ENCODE peak calls at places on chromosomes 4 and X, in ten cellular contexts. E is IMR-90, S is RWPE2, R is adrenal gland, A is tibial artery, D is esophagus squamous epithelium, J is OCI-LY7, W is fibroblast of mammary gland, K is HCT116, V is pancreas. N is an unnamed sample.

GRCh38 chr4:40507977-40508376 is 121.7 kb downstream of the RBM47 start:
- DNase-seq in A (no peak), E (no peak), V (peak), D (no peak), J (no peak), W (no peak), R (no peak), K (no peak), S (no peak), N (no peak)

GRCh38 chr4:99868126-99868596 is 26.1 kb downstream of the LAMTOR3 start:
- DNase-seq in S (no peak), V (no peak), R (no peak), K (no peak), W (peak), J (no peak), D (no peak), E (peak), A (no peak), N (peak)

GRCh38 chrX:102720237-102721168 is at the start of gene GPRASP3:
- DNase-seq in D (no peak), K (no peak), V (peak), E (peak), S (no peak), A (peak), W (peak), R (peak), J (no peak), N (peak)

GRCh38 chrX:10163031-10163430 is 6.3 kb downstream of the CLCN4 start:
- DNase-seq in J (no peak), R (no peak), A (no peak), S (no peak), K (no peak), E (no peak), W (no peak), V (no peak), D (no peak), N (no peak)

GRCh38 chr4:80197601-80198444 is 520 bp downstream of the PRDM8 start:
- DNase-seq in W (no peak), D (no peak), S (no peak), V (no peak), J (no peak), R (no peak), E (no peak), K (no peak), A (peak), N (peak)

GRCh38 chr4:26763063-26763462 is 97.6 kb upstream of the STIM2 start:
- DNase-seq in A (no peak), K (no peak), W (no peak), R (no peak), D (no peak), J (peak), V (no peak), E (no peak), S (no peak), N (no peak)

GRCh38 chr4:129093173-129093974 is at the start of gene SCLT1:
- DNase-seq in W (peak), V (peak), K (peak), A (peak), D (peak), J (peak), R (peak), E (peak), S (peak), N (peak)

GRCh38 chr4:139959398-139959797 is 194.6 kb downstream of the MAML3 start:
- DNase-seq in J (no peak), K (no peak), V (no peak), E (no peak), A (no peak), R (no peak), D (no peak), S (no peak), W (no peak), N (no peak)

GRCh38 chr4:7434766-7435150 is at the start of gene PSAPL1:
- DNase-seq in E (peak), K (peak), J (no peak), R (peak), V (no peak), S (no peak), A (no peak), D (no peak), W (peak), N (no peak)

GRCh38 chr4:142378179-142378578 is 467.9 kb downstream of the INPP4B start:
- DNase-seq in K (no peak), R (no peak), D (no peak), A (no peak), J (no peak), E (no peak), V (peak), S (no peak), W (no peak), N (no peak)

GRCh38 chr4:2787230-2788100 is 5.4 kb upstream of the SH3BP2 start:
- DNase-seq in V (no peak), E (no peak), D (no peak), J (peak), A (peak), S (no peak), K (no peak), W (no peak), R (peak), N (no peak)
- TF ChIP-seq CTCF in V (no peak), E (no peak), D (no peak), J (peak), A (no peak), S (no peak), K (no peak), W (no peak), R (no peak), N (no peak)

GRCh38 chrX:30793767-30794103 is 95.3 kb downstream of the TAB3 start:
- DNase-seq in K (no peak), W (no peak), A (no peak), R (no peak), D (no peak), V (no peak), J (no peak), S (no peak), E (no peak), N (no peak)
- H3K4me3 ChIP-seq in K (no peak), W (no peak), A (no peak), R (no peak), D (no peak), V (no peak), J (no peak), S (no peak), E (no peak), N (no peak)

GRCh38 chrX:119790977-119791436 is 423 bp downstream of the RPL39 start:
- DNase-seq in V (peak), D (no peak), R (peak), W (peak), E (peak), K (no peak), A (peak), S (no peak), J (peak), N (peak)
- TF ChIP-seq CTCF in V (no peak), D (no peak), R (no peak), W (peak), E (peak), K (no peak), A (no peak), S (no peak), J (peak), N (no peak)

DNA sequence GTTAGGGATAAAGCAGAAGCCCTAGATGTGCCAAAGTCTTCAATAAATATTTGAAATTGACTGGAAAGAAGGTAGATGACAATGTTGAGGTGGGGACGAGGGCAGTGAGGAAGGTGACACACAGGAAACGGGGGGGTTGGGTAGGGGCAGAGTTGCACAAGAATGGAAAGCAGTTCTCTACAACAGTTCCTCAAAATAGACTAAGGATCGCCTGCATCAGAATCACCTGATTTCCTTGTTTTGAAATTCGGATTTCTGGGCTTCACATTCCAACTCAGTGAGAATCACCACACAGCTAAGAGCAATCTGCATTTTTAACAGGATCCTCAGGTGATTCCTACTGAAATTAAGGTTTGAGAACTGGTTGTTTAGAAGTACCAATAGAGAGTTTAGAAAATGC is 70.6 kb downstream of the ARFIP1 start:
- DNase-seq in R (peak), A (no peak), D (peak), J (peak), W (peak), S (no peak), V (no peak), K (no peak), E (peak), N (peak)
- H3K4me3 ChIP-seq in R (no peak), A (no peak), D (no peak), J (peak), W (no peak), S (no peak), V (no peak), K (no peak), E (no peak), N (no peak)

GRCh38 chr4:173509031-173510001 is 20.7 kb downstream of the HAND2 start:
- DNase-seq in A (no peak), S (no peak), R (no peak), V (no peak), D (no peak), W (peak), K (no peak), E (no peak), J (no peak), N (peak)

GRCh38 chr4:173507471-173508385 is 22.3 kb downstream of the HAND2 start:
- DNase-seq in A (peak), R (no peak), E (no peak), S (no peak), K (no peak), V (no peak), W (no peak), D (no peak), J (no peak), N (no peak)

GRCh38 chr4:173508386-173509002 is 21.5 kb downstream of the HAND2 start:
- DNase-seq in K (no peak), E (no peak), V (no peak), W (no peak), A (peak), J (no peak), S (no peak), R (no peak), D (no peak), N (no peak)

GRCh38 chr4:173505924-173506779 is 23.9 kb downstream of the HAND2 start:
- DNase-seq in R (peak), J (peak), E (peak), W (peak), K (peak), V (no peak), D (no peak), A (peak), S (no peak), N (peak)

DNA sequence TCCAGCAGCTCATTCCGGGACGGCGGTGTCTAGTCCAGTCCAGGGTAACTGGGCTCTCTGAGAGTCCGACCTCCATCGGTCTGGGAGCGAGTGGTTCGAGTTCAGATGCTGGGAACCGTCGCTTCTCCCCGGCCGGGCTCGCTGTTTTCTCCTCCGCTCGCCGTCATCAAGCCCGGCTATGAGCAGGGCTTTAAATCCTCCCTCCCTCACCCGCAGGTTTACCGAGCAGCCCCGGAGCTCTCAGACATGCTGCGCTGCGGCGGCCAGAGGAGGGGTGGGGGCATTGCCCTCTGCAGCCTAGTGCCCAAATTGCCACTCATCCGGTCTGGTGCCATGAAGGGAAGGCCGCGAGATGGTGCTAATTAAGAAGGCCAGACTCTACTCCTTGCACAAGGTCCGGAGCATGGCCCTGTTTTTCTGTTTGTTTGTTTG is 23.2 kb downstream of the HAND2 start:
- DNase-seq in A (no peak), K (no peak), V (no peak), W (no peak), D (no peak), R (no peak), S (no peak), J (no peak), E (no peak), N (no peak)
- TF ChIP-seq CTCF in A (no peak), K (no peak), V (no peak), W (no peak), D (no peak), R (no peak), S (no peak), J (no peak), E (no peak), N (no peak)

DNA sequence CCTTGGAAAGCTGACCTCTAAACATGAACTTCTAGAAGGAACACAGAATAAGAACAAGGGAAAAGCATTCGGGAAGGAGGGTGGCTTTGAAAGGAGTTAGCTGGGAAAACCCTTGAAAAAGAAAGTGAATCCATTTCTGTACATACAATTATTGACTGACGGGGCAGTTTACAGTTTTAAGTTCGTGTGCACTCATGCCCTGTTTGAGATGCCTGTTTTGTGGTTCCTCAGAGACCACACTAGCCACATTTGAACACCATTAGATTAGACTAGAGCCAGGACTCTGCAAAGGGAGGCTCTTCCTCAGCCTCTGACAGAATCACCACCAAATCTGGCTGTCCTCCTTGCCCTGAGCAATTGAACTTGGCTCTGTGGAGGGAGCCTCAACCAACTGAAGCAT is 158.3 kb downstream of the PALLD start:
- DNase-seq in R (no peak), A (no peak), S (no peak), D (no peak), E (no peak), K (no peak), V (no peak), J (no peak), W (no peak), N (no peak)
- H3K4me3 ChIP-seq in R (no peak), A (no peak), S (peak), D (no peak), E (no peak), K (no peak), V (no peak), J (no peak), W (no peak), N (no peak)

GRCh38 chr4:42237010-42237409 is 84.6 kb upstream of the BEND4 start:
- DNase-seq in R (no peak), W (no peak), E (no peak), D (no peak), V (no peak), J (no peak), S (no peak), K (no peak), A (no peak), N (no peak)

GRCh38 chr4:42237451-42237850 is 85.0 kb upstream of the BEND4 start:
- DNase-seq in D (no peak), S (no peak), R (no peak), W (no peak), V (no peak), A (no peak), E (no peak), J (no peak), K (no peak), N (no peak)

DNA sequence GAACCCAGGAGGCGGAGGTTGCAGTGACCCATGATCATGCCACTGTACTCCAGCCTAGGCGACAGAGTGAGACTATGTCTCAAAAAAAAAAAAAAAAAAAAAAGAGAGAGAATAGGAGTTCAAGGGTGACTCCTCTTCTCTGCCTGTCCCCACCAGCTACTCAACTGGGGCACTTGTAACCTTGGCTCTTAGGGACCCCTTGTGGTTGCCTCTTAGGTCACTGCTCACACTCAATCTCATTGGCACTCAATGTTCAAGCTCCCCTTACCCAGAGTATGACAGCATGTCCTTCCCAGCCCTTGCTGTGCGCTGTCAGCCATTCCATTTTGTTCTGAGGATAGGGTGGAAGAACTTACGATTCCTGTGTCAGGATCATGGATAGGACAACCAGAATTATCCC is 82.4 kb upstream of the BEND4 start:
- DNase-seq in S (no peak), D (no peak), K (no peak), R (no peak), J (no peak), E (no peak), A (no peak), V (no peak), W (no peak), N (no peak)
- TF ChIP-seq CTCF in S (no peak), D (no peak), K (no peak), R (no peak), J (no peak), E (no peak), A (no peak), V (no peak), W (no peak), N (no peak)

DNA sequence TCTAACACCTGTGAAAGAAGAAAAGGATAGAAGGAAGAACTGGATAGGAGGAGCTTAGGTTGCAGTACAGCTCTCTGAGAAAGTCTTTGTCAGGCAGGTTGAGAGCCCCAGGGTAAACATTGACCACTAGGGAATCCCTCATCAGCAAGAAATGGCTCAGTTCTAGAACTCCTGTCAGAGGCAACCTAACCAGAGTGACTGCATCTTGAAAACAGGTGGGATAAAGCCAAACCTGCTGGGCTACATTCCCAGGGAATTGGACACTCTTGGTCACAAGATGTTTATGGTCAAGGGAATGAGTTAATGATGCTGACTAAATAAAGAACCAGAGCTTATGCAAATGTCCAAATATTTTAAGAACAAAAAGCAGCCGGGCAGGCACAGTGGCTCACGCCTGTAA is 108.3 kb upstream of the MED14 start:
- DNase-seq in R (no peak), S (no peak), A (no peak), V (no peak), D (no peak), J (no peak), E (no peak), W (no peak), K (no peak), N (no peak)
- H3K4me3 ChIP-seq in R (no peak), S (no peak), A (no peak), V (no peak), D (no peak), J (no peak), E (no peak), W (no peak), K (no peak), N (no peak)

GRCh38 chr4:77073106-77073858 is 2.5 kb downstream of the CCNI start:
- DNase-seq in W (peak), V (no peak), D (no peak), S (no peak), E (peak), A (no peak), R (no peak), K (no peak), J (peak), N (peak)
- TF ChIP-seq CTCF in W (no peak), V (no peak), D (no peak), S (no peak), E (no peak), A (no peak), R (no peak), K (no peak), J (no peak), N (no peak)